ENCODE peak calls at places on chromosome 20, in nine cellular contexts. C, O, R, V, Z, G, N, F and A are unnamed samples.

GRCh38 chr20:32207211-32207625 is 325 bp downstream of the PLAGL2 start:
- DNase-seq in C (no peak), O (no peak), R (no peak), V (peak), Z (no peak), G (no peak), N (no peak), F (peak), A (no peak)

GRCh38 chr20:40314278-40314677 is 374.8 kb downstream of the MAFB start:
- DNase-seq in C (no peak), O (no peak), R (no peak), V (no peak), Z (no peak), G (no peak), N (no peak), F (no peak), A (no peak)

GRCh38 chr20:7967199-7967844 is 27.1 kb upstream of the HAO1 start:
- DNase-seq in C (no peak), O (no peak), R (no peak), V (no peak), Z (no peak), G (peak), N (no peak), F (no peak), A (no peak)

GRCh38 chr20:45359069-45359405 is 3.9 kb upstream of the SYS1 start:
- DNase-seq in C (no peak), O (no peak), R (peak), V (no peak), Z (no peak), G (no peak), N (no peak), F (no peak), A (no peak)

GRCh38 chr20:59154317-59155013 is 9.2 kb upstream of the ZNF831 start:
- DNase-seq in C (no peak), O (no peak), R (no peak), V (no peak), Z (no peak), G (no peak), N (no peak), F (no peak), A (no peak)

GRCh38 chr20:33859157-33859695 is 48.1 kb downstream of the CHMP4B start:
- DNase-seq in C (no peak), O (no peak), R (no peak), V (peak), Z (no peak), G (no peak), N (no peak), F (no peak), A (no peak)

GRCh38 chr20:51125774-51126173 is 102.9 kb upstream of the KCNG1 start:
- DNase-seq in C (no peak), O (no peak), R (no peak), V (no peak), Z (no peak), G (no peak), N (no peak), F (no peak), A (no peak)

GRCh38 chr20:47088339-47088738 is 193.7 kb downstream of the EYA2 start:
- DNase-seq in C (no peak), O (no peak), R (no peak), V (no peak), Z (no peak), G (no peak), N (no peak), F (no peak), A (peak)

GRCh38 chr20:21166801-21167200 is 40.9 kb downstream of the KIZ start:
- DNase-seq in C (no peak), O (no peak), R (no peak), V (no peak), Z (no peak), G (no peak), N (no peak), F (no peak), A (no peak)

GRCh38 chr20:37839432-37839827 is 63.5 kb upstream of the VSTM2L start:
- DNase-seq in C (no peak), O (no peak), R (no peak), V (no peak), Z (no peak), G (no peak), N (no peak), F (no peak), A (no peak)

GRCh38 chr20:17281478-17281877 is 54.6 kb downstream of the PCSK2 start:
- DNase-seq in C (peak), O (peak), R (peak), V (peak), Z (no peak), G (no peak), N (no peak), F (no peak), A (peak)

GRCh38 chr20:43936371-43936770 is 21.7 kb downstream of the TOX2 start:
- DNase-seq in C (no peak), O (peak), R (no peak), V (no peak), Z (no peak), G (no peak), N (no peak), F (no peak), A (no peak)

GRCh38 chr20:4932061-4932460 is 69.2 kb downstream of the SLC23A2 start:
- DNase-seq in C (no peak), O (no peak), R (no peak), V (no peak), Z (no peak), G (no peak), N (no peak), F (no peak), A (no peak)

GRCh38 chr20:14264869-14265268 is 72.5 kb downstream of the FLRT3 start:
- DNase-seq in C (no peak), O (no peak), R (peak), V (no peak), Z (no peak), G (peak), N (no peak), F (no peak), A (no peak)

GRCh38 chr20:37295001-37295400 is 5.5 kb downstream of the MANBAL start:
- DNase-seq in C (peak), O (no peak), R (peak), V (no peak), Z (peak), G (peak), N (no peak), F (no peak), A (no peak)

GRCh38 chr20:48923149-48923718 is 1.7 kb downstream of the ARFGEF2 start:
- DNase-seq in C (no peak), O (no peak), R (no peak), V (no peak), Z (no peak), G (no peak), N (no peak), F (no peak), A (no peak)

GRCh38 chr20:50673831-50674825 is 17.2 kb downstream of the RIPOR3 start:
- DNase-seq in C (no peak), O (no peak), R (no peak), V (no peak), Z (no peak), G (no peak), N (no peak), F (no peak), A (no peak)

GRCh38 chr20:43536817-43537440 is 21.9 kb upstream of the SGK2 start:
- DNase-seq in C (no peak), O (no peak), R (no peak), V (no peak), Z (no peak), G (no peak), N (no peak), F (no peak), A (no peak)

GRCh38 chr20:33653218-33653899 is 8.8 kb upstream of the C20orf144 start:
- DNase-seq in C (peak), O (peak), R (peak), V (peak), Z (no peak), G (no peak), N (no peak), F (no peak), A (peak)

GRCh38 chr20:17169575-17170136 is 57.2 kb upstream of the PCSK2 start:
- DNase-seq in C (no peak), O (peak), R (no peak), V (no peak), Z (no peak), G (no peak), N (no peak), F (no peak), A (no peak)